ENCODE peak calls at places on chromosomes 7 and 10, in six cellular contexts. J is Kasumi-1; U is activated T-cell treated with anti-CD3 and anti-CD28 coated beads, Interleukin-2, amount 50 U/mL, for 72 hours; Y is hypothalamus; W is GM19239; O is activated T-helper 1 cell treated with anti-CD3 and anti-CD28 coated beads, Interleukin-12 subunit alpha, Interleukin-12 subunit beta, Interleukin-2, Interleukin-4 antibody, amounts not matched to agents 30 ng/mL and 10 ng/mL and 1 ng/mL, durations not matched to agents 14 hours and 24 hours and 36 hours. D is an unnamed sample.

GRCh38 chr10:92323079-92323478 is 32.1 kb downstream of the MARCHF5 start:
- DNase-seq in J (no peak), U (no peak), Y (no peak), W (no peak), O (no peak), D (no peak)

GRCh38 chr10:102988404-102989314 is 70.6 kb downstream of the CNNM2 start:
- DNase-seq in J (no peak), U (no peak), Y (no peak), W (no peak), O (no peak), D (no peak)

GRCh38 chr10:132876131-132876860 is 66.1 kb downstream of the CFAP46 start:
- DNase-seq in J (no peak), U (no peak), Y (no peak), W (no peak), O (no peak), D (no peak)

GRCh38 chr7:4531236-4531635 is 150.9 kb upstream of the FOXK1 start:
- DNase-seq in J (no peak), U (no peak), Y (no peak), W (no peak), O (no peak), D (no peak)

GRCh38 chr10:46547331-46547880 is 9.1 kb downstream of the GPRIN2 start:
- DNase-seq in J (no peak), U (no peak), Y (no peak), W (no peak), O (no peak), D (no peak)

GRCh38 chr7:2172311-2173183 is 60.2 kb downstream of the MAD1L1 start:
- DNase-seq in J (no peak), U (no peak), Y (no peak), W (no peak), O (no peak), D (no peak)

GRCh38 chr7:106622654-106623314 is 38.2 kb downstream of the CCDC71L start:
- DNase-seq in J (no peak), U (no peak), Y (no peak), W (no peak), O (no peak), D (no peak)

GRCh38 chr7:6306471-6306870 is 34.0 kb upstream of the CYTH3 start:
- DNase-seq in J (no peak), U (no peak), Y (no peak), W (no peak), O (no peak), D (no peak)

GRCh38 chr7:106870983-106871410 is 5.9 kb downstream of the PIK3CG start:
- DNase-seq in J (peak; percentile 15), U (no peak), Y (no peak), W (peak; percentile 62), O (no peak), D (no peak)

GRCh38 chr7:81743665-81744064 is 26.2 kb downstream of the HGF start:
- DNase-seq in J (no peak), U (no peak), Y (no peak), W (no peak), O (no peak), D (no peak)

GRCh38 chr7:124645704-124646103 is 119.9 kb downstream of the GPR37 start:
- DNase-seq in J (no peak), U (no peak), Y (no peak), W (no peak), O (no peak), D (no peak)

GRCh38 chr7:114481995-114482394 is 67.4 kb downstream of the FOXP2 start:
- DNase-seq in J (no peak), U (no peak), Y (no peak), W (no peak), O (no peak), D (no peak)

GRCh38 chr7:159226303-159226702 is 81.6 kb upstream of the VIPR2 start:
- DNase-seq in J (no peak), U (no peak), Y (no peak), W (no peak), O (no peak), D (no peak)

GRCh38 chr10:115390607-115391006 is 297.4 kb downstream of the ATRNL1 start:
- DNase-seq in J (no peak), U (no peak), Y (no peak), W (no peak), O (no peak), D (no peak)

GRCh38 chr10:24784923-24785322 is 61.2 kb upstream of the ARHGAP21 start:
- DNase-seq in J (no peak), U (no peak), Y (no peak), W (no peak), O (no peak), D (no peak)

GRCh38 chr10:99562631-99563030 is 29.9 kb downstream of the NKX2-3 start:
- DNase-seq in J (no peak), U (no peak), Y (no peak), W (no peak), O (no peak), D (no peak)

GRCh38 chr7:101138149-101138870 is 11.4 kb downstream of the SERPINE1 start:
- DNase-seq in J (peak; percentile 86), U (peak; percentile 88), Y (no peak), W (no peak), O (peak; percentile 64), D (peak; percentile 84)

GRCh38 chr7:152862033-152862432 is 102.5 kb downstream of the ACTR3B start:
- DNase-seq in J (peak; percentile 81), U (no peak), Y (no peak), W (no peak), O (no peak), D (no peak)

GRCh38 chr10:17606547-17607040 is 10.6 kb downstream of the HACD1 start:
- DNase-seq in J (no peak), U (no peak), Y (no peak), W (no peak), O (no peak), D (no peak)

GRCh38 chr7:28703054-28703765 is 254.9 kb downstream of the TRIL start:
- DNase-seq in J (no peak), U (no peak), Y (no peak), W (no peak), O (no peak), D (no peak)

GRCh38 chr7:15821484-15822122 is 135.1 kb upstream of the MEOX2 start:
- DNase-seq in J (no peak), U (no peak), Y (no peak), W (no peak), O (no peak), D (no peak)